ENCODE peak calls at places on chromosome 21, in five cellular contexts. One of them, this sample, is unnamed.

GRCh38 chr21:43956019-43956666 is 56.0 kb upstream of the TRAPPC10 start:
- DNase-seq in NCI-H2081: no peak
- DNase-seq in T47D: no peak
- DNase-seq in right atrium auricular region: no peak
- DNase-seq in GM23248: no peak
- DNase-seq in this sample: no peak

GRCh38 chr21:23601549-23601948 is 2005.7 kb downstream of the MRPL39 start:
- DNase-seq in NCI-H2081: no peak
- DNase-seq in T47D: no peak
- DNase-seq in right atrium auricular region: no peak
- DNase-seq in GM23248: no peak
- DNase-seq in this sample: no peak

GRCh38 chr21:32413697-32414578 is 1.4 kb downstream of the EVA1C start:
- DNase-seq in NCI-H2081: peak; percentile 51
- DNase-seq in T47D: no peak
- DNase-seq in right atrium auricular region: no peak
- DNase-seq in GM23248: peak; percentile 37
- DNase-seq in this sample: no peak

GRCh38 chr21:44947111-44947929 is 7.5 kb downstream of the SLX9 start:
- DNase-seq in NCI-H2081: no peak
- DNase-seq in T47D: no peak
- DNase-seq in right atrium auricular region: no peak
- DNase-seq in GM23248: peak; percentile 58
- DNase-seq in this sample: no peak

GRCh38 chr21:32800056-32800455 is 28.5 kb upstream of the PAXBP1 start:
- DNase-seq in NCI-H2081: no peak
- DNase-seq in T47D: no peak
- DNase-seq in right atrium auricular region: no peak
- DNase-seq in GM23248: no peak
- DNase-seq in this sample: no peak

GRCh38 chr21:16425297-16425696 is 695.5 kb downstream of the USP25 start:
- DNase-seq in NCI-H2081: no peak
- DNase-seq in T47D: no peak
- DNase-seq in right atrium auricular region: no peak
- DNase-seq in GM23248: no peak
- DNase-seq in this sample: no peak

GRCh38 chr21:43374228-43374885 is 52.6 kb downstream of the SIK1 start:
- DNase-seq in NCI-H2081: no peak
- DNase-seq in T47D: no peak
- DNase-seq in right atrium auricular region: no peak
- DNase-seq in GM23248: no peak
- DNase-seq in this sample: no peak

GRCh38 chr21:38716942-38717341 is 88.8 kb upstream of the ETS2 start:
- DNase-seq in NCI-H2081: no peak
- DNase-seq in T47D: no peak
- DNase-seq in right atrium auricular region: no peak
- DNase-seq in GM23248: peak; percentile 59
- DNase-seq in this sample: no peak

GRCh38 chr21:37324558-37324957 is 42.0 kb upstream of the DYRK1A start:
- DNase-seq in NCI-H2081: no peak
- DNase-seq in T47D: no peak
- DNase-seq in right atrium auricular region: no peak
- DNase-seq in GM23248: no peak
- DNase-seq in this sample: no peak

GRCh38 chr21:45990049-45990711 is 8.6 kb downstream of the COL6A1 start:
- DNase-seq in NCI-H2081: no peak
- DNase-seq in T47D: no peak
- DNase-seq in right atrium auricular region: peak; percentile 52
- DNase-seq in GM23248: no peak
- DNase-seq in this sample: no peak

GRCh38 chr21:29056538-29057050 is 16.9 kb downstream of the CCT8 start:
- DNase-seq in NCI-H2081: no peak
- DNase-seq in T47D: no peak
- DNase-seq in right atrium auricular region: no peak
- DNase-seq in GM23248: peak; percentile 19
- DNase-seq in this sample: no peak

GRCh38 chr21:43362306-43362927 is 64.5 kb downstream of the SIK1 start:
- DNase-seq in NCI-H2081: no peak
- DNase-seq in T47D: no peak
- DNase-seq in right atrium auricular region: peak; percentile 88
- DNase-seq in GM23248: peak; percentile 88
- DNase-seq in this sample: no peak

GRCh38 chr21:21029159-21029558 is 30.9 kb downstream of the NCAM2 start:
- DNase-seq in NCI-H2081: peak; percentile 48
- DNase-seq in T47D: no peak
- DNase-seq in right atrium auricular region: no peak
- DNase-seq in GM23248: no peak
- DNase-seq in this sample: no peak

GRCh38 chr21:39612233-39613028 is at the start of gene B3GALT5:
- DNase-seq in NCI-H2081: peak; percentile 11
- DNase-seq in T47D: no peak
- DNase-seq in right atrium auricular region: no peak
- DNase-seq in GM23248: no peak
- DNase-seq in this sample: no peak

GRCh38 chr21:24011087-24011486 is 1596.2 kb downstream of the MRPL39 start:
- DNase-seq in NCI-H2081: no peak
- DNase-seq in T47D: no peak
- DNase-seq in right atrium auricular region: no peak
- DNase-seq in GM23248: no peak
- DNase-seq in this sample: no peak

GRCh38 chr21:32472890-32473765 is 60.6 kb downstream of the EVA1C start:
- DNase-seq in NCI-H2081: no peak
- DNase-seq in T47D: no peak
- DNase-seq in right atrium auricular region: no peak
- DNase-seq in GM23248: no peak
- DNase-seq in this sample: no peak

GRCh38 chr21:46518983-46519583 is 60.4 kb downstream of the DIP2A start:
- DNase-seq in NCI-H2081: no peak
- DNase-seq in T47D: no peak
- DNase-seq in right atrium auricular region: no peak
- DNase-seq in GM23248: no peak
- DNase-seq in this sample: no peak

GRCh38 chr21:38538353-38538752 is 40.1 kb upstream of the ERG start:
- DNase-seq in NCI-H2081: no peak
- DNase-seq in T47D: no peak
- DNase-seq in right atrium auricular region: no peak
- DNase-seq in GM23248: no peak
- DNase-seq in this sample: no peak

This sample was measured in Caco-2.